ENCODE peak calls at places on chromosomes 4 and X, in seven cellular contexts. V is lower lobe of right lung, W is epithelial cell of proximal tubule, Z is ascending aorta, M is gastrocnemius medialis, L is astrocyte of the spinal cord, D is fibroblast of the aortic adventitia. G is an unnamed sample.

GRCh38 chr4:110550260-110550659 is 72.6 kb downstream of the PITX2 start:
- DNase-seq in V (no peak), W (no peak), Z (no peak), M (no peak), L (peak), D (peak), G (peak)

GRCh38 chr4:184424279-184424678 is 50.1 kb downstream of the IRF2 start:
- DNase-seq in V (no peak), W (no peak), Z (no peak), M (no peak), L (no peak), D (no peak), G (no peak)

GRCh38 chrX:46461653-46462191 is 83.5 kb downstream of the ZNF674 start:
- DNase-seq in V (no peak), W (no peak), Z (no peak), M (no peak), L (no peak), D (no peak), G (no peak)

GRCh38 chr4:73006286-73006990 is 63.1 kb downstream of the COX18 start:
- DNase-seq in V (no peak), W (no peak), Z (no peak), M (no peak), L (no peak), D (no peak), G (no peak)

GRCh38 chrX:121569609-121570008 is 522.2 kb downstream of the GLUD2 start:
- DNase-seq in V (no peak), W (no peak), Z (no peak), M (no peak), L (no peak), D (no peak), G (no peak)

GRCh38 chrX:151397741-151398070 is 700 bp downstream of the VMA21 start:
- DNase-seq in V (no peak), W (no peak), Z (no peak), M (no peak), L (no peak), D (no peak), G (peak)

GRCh38 chr4:85932371-85933305 is 427.2 kb downstream of the MAPK10 start:
- DNase-seq in V (no peak), W (no peak), Z (no peak), M (no peak), L (peak), D (peak), G (no peak)

GRCh38 chrX:78712381-78712780 is 35.1 kb upstream of the LPAR4 start:
- DNase-seq in V (no peak), W (no peak), Z (no peak), M (no peak), L (no peak), D (peak), G (no peak)

GRCh38 chr4:154973636-154974035 is 192.6 kb downstream of the RBM46 start:
- DNase-seq in V (no peak), W (peak), Z (no peak), M (no peak), L (no peak), D (no peak), G (no peak)

GRCh38 chrX:40082447-40083119 is 15.2 kb downstream of the BCOR start:
- DNase-seq in V (no peak), W (no peak), Z (no peak), M (no peak), L (no peak), D (no peak), G (no peak)

GRCh38 chr4:107252621-107253020 is 216.5 kb upstream of the DKK2 start:
- DNase-seq in V (no peak), W (no peak), Z (no peak), M (no peak), L (no peak), D (peak), G (no peak)

GRCh38 chr4:108651068-108651794 is 832 bp downstream of the OSTC start:
- DNase-seq in V (no peak), W (no peak), Z (no peak), M (no peak), L (peak), D (peak), G (peak)

GRCh38 chrX:134241960-134242619 is 5.1 kb downstream of the CCDC160 start:
- DNase-seq in V (no peak), W (no peak), Z (no peak), M (no peak), L (no peak), D (no peak), G (peak)

DNA sequence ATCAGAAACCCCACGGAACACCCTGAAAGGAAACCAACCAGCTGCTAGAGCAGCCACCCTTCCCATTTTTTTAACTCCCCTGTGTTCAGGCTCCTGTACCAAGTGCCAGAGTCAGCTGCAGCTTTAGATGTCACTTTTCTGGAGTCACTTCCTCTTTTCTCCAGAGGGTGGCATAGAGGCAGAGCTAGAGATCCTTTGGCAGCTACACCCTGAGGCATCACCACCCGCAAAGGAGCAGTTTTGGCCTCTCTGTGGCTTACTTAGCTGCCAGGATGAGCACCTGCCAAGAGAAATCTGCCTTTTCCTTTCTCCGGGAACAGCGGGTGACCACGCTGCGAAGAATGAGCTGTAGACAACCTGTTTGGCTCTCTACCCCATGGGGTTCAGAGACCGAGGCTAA is 58.0 kb upstream of the CHRDL1 start:
- DNase-seq in V (no peak), W (no peak), Z (no peak), M (no peak), L (peak), D (peak), G (peak)
- TF ChIP-seq CTCF in V (no peak), W (peak), Z (peak), M (no peak), L (peak), D (peak), G (peak)

DNA sequence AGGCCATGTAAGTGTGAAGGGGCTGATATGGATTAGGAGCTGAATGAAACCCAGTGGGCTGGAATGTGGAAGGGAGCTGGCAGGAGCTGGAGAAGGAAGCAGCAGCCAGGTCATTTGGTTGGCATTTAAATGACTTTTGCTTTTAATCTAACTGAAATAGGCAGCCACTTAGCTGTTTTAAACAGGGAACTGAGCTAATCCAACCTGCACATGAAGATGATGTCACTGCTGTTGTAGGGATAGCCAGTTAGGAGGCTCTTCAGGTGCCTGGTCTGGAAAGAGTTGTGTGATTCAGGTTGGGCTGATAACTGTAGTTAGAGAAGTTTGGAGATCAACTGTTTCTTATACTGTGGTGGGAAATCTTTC is 122.4 kb downstream of the PALLD start:
- DNase-seq in V (no peak), W (no peak), Z (no peak), M (no peak), L (no peak), D (no peak), G (no peak)
- H3K4me3 ChIP-seq in V (no peak), W (no peak), Z (no peak), M (no peak), L (no peak), D (no peak), G (no peak)

GRCh38 chr4:142850478-142850877 is 4.4 kb upstream of the INPP4B start:
- DNase-seq in V (no peak), W (no peak), Z (no peak), M (no peak), L (no peak), D (peak), G (no peak)
- TF ChIP-seq CTCF in V (no peak), W (peak), Z (no peak), M (no peak), L (peak), D (peak), G (peak)

GRCh38 chr4:795726-796119 is 30.2 kb downstream of the CPLX1 start:
- DNase-seq in V (peak), W (no peak), Z (no peak), M (no peak), L (no peak), D (no peak), G (no peak)

GRCh38 chr4:793941-794621 is 31.8 kb downstream of the CPLX1 start:
- DNase-seq in V (peak), W (no peak), Z (no peak), M (no peak), L (no peak), D (no peak), G (peak)

GRCh38 chr4:793109-793861 is 32.6 kb downstream of the CPLX1 start:
- DNase-seq in V (peak), W (no peak), Z (no peak), M (no peak), L (no peak), D (no peak), G (no peak)

GRCh38 chr4:796206-796605 is 29.7 kb downstream of the CPLX1 start:
- DNase-seq in V (peak), W (no peak), Z (no peak), M (no peak), L (no peak), D (no peak), G (no peak)

DNA sequence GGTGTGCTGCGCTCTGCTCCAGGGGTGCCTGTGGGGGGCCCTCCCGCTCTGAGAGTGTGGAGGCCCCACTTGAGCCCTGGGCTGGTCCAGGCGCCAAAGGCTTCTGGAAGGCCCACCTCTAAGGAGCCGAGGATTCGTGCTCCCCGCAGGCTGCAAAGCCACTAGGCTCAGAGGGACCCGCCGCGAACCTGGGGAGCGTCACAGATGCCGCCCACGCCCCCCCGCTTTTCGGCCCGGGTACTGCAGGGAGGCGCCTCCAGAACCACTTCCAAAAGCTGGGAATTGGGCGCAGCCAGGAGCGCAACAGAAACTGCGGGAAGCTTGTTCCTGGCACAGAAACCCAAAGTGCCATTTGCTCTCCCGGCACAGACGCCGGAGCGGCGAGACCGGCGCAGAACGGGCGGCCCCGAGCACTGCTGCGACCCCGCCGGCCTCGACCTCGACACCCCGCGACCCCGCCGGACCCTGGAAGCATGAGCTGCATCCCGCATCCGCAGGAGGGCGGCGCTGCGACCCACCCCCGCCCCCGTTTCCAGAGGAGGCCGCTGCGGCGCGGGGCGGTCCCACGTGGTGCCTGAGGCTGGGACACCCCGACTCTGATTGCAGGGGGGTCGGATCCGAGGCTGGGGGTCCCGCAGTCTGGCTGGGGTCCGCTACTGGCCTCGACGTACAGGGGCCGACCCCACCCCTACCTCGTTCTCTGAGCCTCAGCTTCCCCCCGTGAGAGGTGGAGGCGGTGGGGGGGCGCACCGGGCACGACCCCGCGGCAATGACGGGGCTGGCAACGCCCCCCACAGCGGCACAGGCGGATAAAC is 30.8 kb downstream of the CPLX1 start:
- DNase-seq in V (peak), W (no peak), Z (no peak), M (no peak), L (no peak), D (no peak), G (no peak)
- H3K4me3 ChIP-seq in V (peak), W (no peak), Z (peak), M (peak), L (no peak), D (peak), G (no peak)

G was measured in choroid plexus epithelial cell.